ENCODE peak calls at places on chromosomes 12 and 14, in eight cellular contexts. F, M, S, T, G, Z, L and P are unnamed samples.

GRCh38 chr12:47410383-47410782 is 295.4 kb downstream of the RPAP3 start:
- DNase-seq in F (no peak), M (no peak), S (no peak), T (no peak), G (no peak), Z (no peak), L (no peak), P (no peak)

GRCh38 chr12:97936165-97936564 is 473.6 kb downstream of the RMST start:
- DNase-seq in F (no peak), M (no peak), S (no peak), T (no peak), G (no peak), Z (no peak), L (no peak), P (no peak)

GRCh38 chr12:11981174-11981733 is 89.5 kb upstream of the BCL2L14 start:
- DNase-seq in F (no peak), M (no peak), S (peak; percentile 82), T (no peak), G (no peak), Z (no peak), L (no peak), P (no peak)

GRCh38 chr14:33908540-33909223 is 42.2 kb downstream of the EGLN3 start:
- DNase-seq in F (no peak), M (no peak), S (no peak), T (no peak), G (no peak), Z (no peak), L (peak; percentile 79), P (no peak)

GRCh38 chr12:52909796-52910195 is 4.9 kb upstream of the KRT8 start:
- DNase-seq in F (no peak), M (no peak), S (no peak), T (no peak), G (no peak), Z (no peak), L (no peak), P (no peak)

GRCh38 chr14:25111061-25111601 is 61.2 kb upstream of the STXBP6 start:
- DNase-seq in F (no peak), M (no peak), S (peak; percentile 98), T (no peak), G (peak; percentile 75), Z (peak; percentile 94), L (no peak), P (peak; percentile 97)

GRCh38 chr12:951166-951565 is 1.7 kb upstream of the RAD52 start:
- DNase-seq in F (no peak), M (no peak), S (no peak), T (no peak), G (no peak), Z (no peak), L (peak; percentile 53), P (no peak)

GRCh38 chr14:65352964-65353530 is 59.5 kb upstream of the FUT8 start:
- DNase-seq in F (no peak), M (no peak), S (peak; percentile 54), T (peak; percentile 51), G (no peak), Z (no peak), L (peak; percentile 50), P (no peak)

GRCh38 chr12:65278576-65279386 is at the start of gene MSRB3:
- DNase-seq in F (peak; percentile 70), M (peak; percentile 75), S (peak; percentile 91), T (peak; percentile 19), G (peak; percentile 78), Z (peak; percentile 80), L (peak; percentile 46), P (peak; percentile 94)

GRCh38 chr12:91139981-91140659 is 28.8 kb upstream of the LUM start:
- DNase-seq in F (no peak), M (no peak), S (peak; percentile 90), T (no peak), G (peak; percentile 99), Z (peak; percentile 95), L (no peak), P (peak; percentile 94)

GRCh38 chr12:124678421-124678893 is 111.0 kb upstream of the NCOR2 start:
- DNase-seq in F (no peak), M (peak; percentile 57), S (no peak), T (no peak), G (no peak), Z (peak; percentile 48), L (no peak), P (no peak)

GRCh38 chr12:54349031-54349430 is 15.3 kb downstream of the GPR84 start:
- DNase-seq in F (no peak), M (no peak), S (no peak), T (no peak), G (no peak), Z (no peak), L (no peak), P (no peak)

GRCh38 chr14:58765375-58765774 is 127.6 kb downstream of the DACT1 start:
- DNase-seq in F (no peak), M (no peak), S (no peak), T (no peak), G (no peak), Z (peak; percentile 58), L (no peak), P (no peak)

GRCh38 chr12:50661300-50662120 is 102.4 kb upstream of the ATF1 start:
- DNase-seq in F (no peak), M (no peak), S (no peak), T (no peak), G (no peak), Z (no peak), L (no peak), P (peak; percentile 64)

GRCh38 chr12:54622463-54623183 is 12.1 kb downstream of the LACRT start:
- DNase-seq in F (no peak), M (no peak), S (peak; percentile 12), T (no peak), G (peak; percentile 15), Z (no peak), L (no peak), P (no peak)

GRCh38 chr12:84656705-84657104 is 255.9 kb downstream of the SLC6A15 start:
- DNase-seq in F (no peak), M (no peak), S (no peak), T (no peak), G (no peak), Z (no peak), L (no peak), P (no peak)

GRCh38 chr12:113169697-113170096 is 15.6 kb downstream of the DDX54 start:
- DNase-seq in F (no peak), M (no peak), S (no peak), T (no peak), G (no peak), Z (no peak), L (no peak), P (no peak)

GRCh38 chr14:75531256-75531655 is 9.0 kb downstream of the BATF start:
- DNase-seq in F (no peak), M (no peak), S (no peak), T (no peak), G (no peak), Z (no peak), L (no peak), P (no peak)

GRCh38 chr14:29865299-29865698 is 62.3 kb downstream of the PRKD1 start:
- DNase-seq in F (no peak), M (no peak), S (no peak), T (no peak), G (no peak), Z (no peak), L (no peak), P (no peak)

GRCh38 chr12:49014547-49014946 is 4.0 kb downstream of the PRKAG1 start:
- DNase-seq in F (no peak), M (no peak), S (peak; percentile 61), T (no peak), G (peak; percentile 49), Z (peak; percentile 63), L (no peak), P (peak; percentile 57)

GRCh38 chr14:26993541-26993940 is 395.7 kb upstream of the NOVA1 start:
- DNase-seq in F (no peak), M (no peak), S (peak; percentile 11), T (no peak), G (no peak), Z (no peak), L (no peak), P (no peak)

GRCh38 chr14:26995301-26995700 is 397.5 kb upstream of the NOVA1 start:
- DNase-seq in F (no peak), M (no peak), S (no peak), T (no peak), G (no peak), Z (no peak), L (no peak), P (no peak)

GRCh38 chr14:26987734-26988363 is 390.0 kb upstream of the NOVA1 start:
- DNase-seq in F (no peak), M (no peak), S (no peak), T (no peak), G (no peak), Z (no peak), L (no peak), P (no peak)

DNA sequence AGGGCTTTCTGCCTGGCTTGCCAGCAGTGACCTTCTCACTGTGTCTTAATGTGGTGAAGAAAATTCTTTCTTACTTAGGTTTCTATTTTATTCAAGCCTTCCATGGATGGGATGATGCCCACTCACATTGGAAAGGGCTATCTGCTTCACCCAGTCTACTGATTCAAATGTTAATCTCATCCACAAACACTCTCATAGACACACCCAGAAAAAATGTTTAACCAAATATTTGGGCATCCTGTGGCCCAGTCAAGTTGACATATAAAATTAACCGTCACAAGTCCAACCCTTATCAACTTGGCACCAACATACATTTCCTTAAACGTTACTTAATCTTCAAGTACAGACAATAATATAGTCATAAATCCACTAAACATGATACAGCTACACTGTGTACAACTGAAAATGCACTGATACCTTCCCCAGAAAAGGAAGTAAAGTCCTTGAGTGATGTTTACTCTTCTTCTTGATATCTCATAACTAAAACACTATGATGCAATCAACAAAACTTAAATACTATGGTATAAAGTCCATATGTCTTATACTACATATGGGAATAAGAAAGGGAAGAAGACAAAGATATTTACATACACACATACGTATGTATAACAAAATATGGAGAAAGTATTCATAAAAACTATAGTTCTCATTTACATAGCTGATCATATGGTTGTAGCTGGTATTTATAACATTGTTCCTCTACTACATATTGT is 394.7 kb upstream of the NOVA1 start:
- DNase-seq in F (no peak), M (no peak), S (no peak), T (no peak), G (no peak), Z (no peak), L (peak; percentile 33), P (no peak)
- H3K9me3 ChIP-seq in F (no peaks in the 10 kb centered on the region), M (no peaks in the 10 kb centered on the region), S (no peaks in the 10 kb centered on the region), T (peaks cover 17% of the 10 kb centered on the region), G (no peaks in the 10 kb centered on the region), Z (no peaks in the 10 kb centered on the region), L (no peaks in the 10 kb centered on the region), P (no peaks in the 10 kb centered on the region)

GRCh38 chr14:74357585-74357984 is 9.3 kb downstream of the VRTN start:
- DNase-seq in F (no peak), M (no peak), S (no peak), T (no peak), G (no peak), Z (no peak), L (no peak), P (no peak)
- H3K9ac ChIP-seq in F (peak overlapping the region; percentile 37), M (no peak overlapping the region), S (no peak overlapping the region), T (no peak overlapping the region), G (no peak overlapping the region), Z (no peak overlapping the region), L (no peak overlapping the region), P (no peak overlapping the region)

GRCh38 chr14:106606936-106607335 is 1080.6 kb downstream of the TMEM121 start:
- DNase-seq in F (no peak), M (no peak), S (no peak), T (no peak), G (no peak), Z (no peak), L (no peak), P (no peak)
- H3K9me3 ChIP-seq in F (peaks cover 34% of the 10 kb centered on the region), M (no peaks in the 10 kb centered on the region), S (no peaks in the 10 kb centered on the region), T (peaks cover 23% of the 10 kb centered on the region), G (no peaks in the 10 kb centered on the region), Z (peaks cover 3% of the 10 kb centered on the region), L (no peaks in the 10 kb centered on the region), P (no peaks in the 10 kb centered on the region)

GRCh38 chr12:23757541-23757962 is 191.9 kb downstream of the SOX5 start:
- DNase-seq in F (peak; percentile 78), M (no peak), S (no peak), T (no peak), G (no peak), Z (no peak), L (no peak), P (no peak)
- H3K9ac ChIP-seq in F (no peak overlapping the region), M (no peak overlapping the region), S (no peak overlapping the region), T (no peak overlapping the region), G (no peak overlapping the region), Z (no peak overlapping the region), L (no peak overlapping the region), P (no peak overlapping the region)